ENCODE peak calls at places on chromosomes 11 and 22, in nine cellular contexts. D is mammary epithelial cell; G is NCI-H524; S is T follicular helper cell; X is WTC11; N is activated CD4-positive, alpha-beta T cell treated with anti-CD3 and anti-CD28 coated beads for 24 hours; P is 8988T; W is stimulated activated CD8-positive, alpha-beta memory T cell treated with anti-CD3 and anti-CD28 coated beads, Interleukin-4, amount 100 ng/mL, for 4 hours; F is pulmonary artery endothelial cell. Y is an unnamed sample.

GRCh38 chr11:134450186-134450585 is 38.1 kb upstream of the B3GAT1 start:
- DNase-seq in D (no peak), X (no peak), N (no peak), S (no peak), F (no peak), G (no peak), P (no peak), W (no peak), Y (no peak)

GRCh38 chr22:50445880-50446707 is 28.7 kb downstream of the SBF1 start:
- DNase-seq in X (no peak), N (no peak), W (no peak), P (no peak), F (no peak), G (no peak), D (no peak), S (no peak), Y (no peak)

GRCh38 chr11:83220279-83220678 is 26.8 kb downstream of the ANKRD42 start:
- DNase-seq in W (no peak), G (peak), F (no peak), X (no peak), N (no peak), D (no peak), P (no peak), S (no peak), Y (no peak)

GRCh38 chr11:104118105-104118762 is 45.7 kb downstream of the PDGFD start:
- DNase-seq in S (no peak), G (no peak), P (no peak), F (no peak), X (no peak), N (no peak), D (no peak), W (no peak), Y (no peak)

GRCh38 chr11:73996161-73996747 is 12.6 kb downstream of the UCP3 start:
- DNase-seq in G (no peak), N (no peak), X (no peak), S (no peak), D (no peak), W (no peak), P (no peak), F (no peak), Y (no peak)

GRCh38 chr11:117998201-117998579 is 12.0 kb downstream of the IL10RA start:
- DNase-seq in D (no peak), N (no peak), X (no peak), G (no peak), W (no peak), S (no peak), P (no peak), F (no peak), Y (no peak)

GRCh38 chr11:62555464-62556092 is 9.0 kb upstream of the AHNAK start:
- DNase-seq in S (peak), D (no peak), P (no peak), W (no peak), G (peak), X (no peak), F (no peak), N (no peak), Y (no peak)

GRCh38 chr11:126496576-126497403 is 141.3 kb downstream of the ST3GAL4 start:
- DNase-seq in G (no peak), S (no peak), D (no peak), X (no peak), N (no peak), W (no peak), P (no peak), F (no peak), Y (no peak)

GRCh38 chr11:59267196-59267595 is 54.5 kb upstream of the MPEG1 start:
- DNase-seq in X (no peak), N (no peak), P (no peak), W (no peak), G (no peak), D (no peak), S (no peak), F (no peak), Y (no peak)

GRCh38 chr11:38221295-38221694 is 1623.3 kb upstream of the RAG2 start:
- DNase-seq in G (no peak), X (no peak), S (no peak), P (no peak), D (no peak), W (no peak), N (no peak), F (no peak), Y (no peak)

GRCh38 chr11:39741066-39741465 is 1718.4 kb downstream of the LRRC4C start:
- DNase-seq in F (no peak), X (no peak), D (peak), G (no peak), N (no peak), W (no peak), S (no peak), P (no peak), Y (no peak)

GRCh38 chr11:72240461-72241289 is 3.3 kb downstream of the PHOX2A start:
- DNase-seq in F (no peak), X (peak), W (no peak), D (no peak), S (no peak), G (peak), N (no peak), P (peak), Y (no peak)

GRCh38 chr11:100675115-100675650 is 11.9 kb upstream of the ARHGAP42 start:
- DNase-seq in F (no peak), N (no peak), G (peak), W (no peak), D (no peak), P (no peak), S (no peak), X (no peak), Y (no peak)

Y was measured in activated CD8-positive, alpha-beta memory T cell treated with anti-CD3 and anti-CD28 coated beads for 1 hour.